ENCODE peak calls at places on chromosomes 11 and 22, in six cellular contexts. Z, Y, X, L, B and O are unnamed samples.

GRCh38 chr22:47631571-47632102 is 869.2 kb downstream of the TBC1D22A start:
- DNase-seq in Z (no peak), Y (no peak), X (no peak), L (no peak), B (no peak), O (no peak)

GRCh38 chr11:2577071-2578005 is 122.5 kb downstream of the KCNQ1OT1 start:
- DNase-seq in Z (no peak), Y (no peak), X (peak), L (no peak), B (peak), O (no peak)

GRCh38 chr22:27627901-27628300 is 173.7 kb downstream of the MN1 start:
- DNase-seq in Z (no peak), Y (no peak), X (no peak), L (no peak), B (no peak), O (no peak)

GRCh38 chr11:72217856-72218745 is 1.5 kb downstream of the FOLR2 start:
- DNase-seq in Z (no peak), Y (no peak), X (no peak), L (peak), B (no peak), O (no peak)

GRCh38 chr11:62573006-62573591 is 592 bp downstream of the EEF1G start:
- DNase-seq in Z (no peak), Y (no peak), X (no peak), L (peak), B (no peak), O (no peak)

GRCh38 chr11:114448749-114449484 is 9.7 kb downstream of the REXO2 start:
- DNase-seq in Z (no peak), Y (no peak), X (no peak), L (no peak), B (no peak), O (no peak)

GRCh38 chr11:122074022-122074421 is 42.0 kb downstream of the BLID start:
- DNase-seq in Z (no peak), Y (no peak), X (no peak), L (no peak), B (no peak), O (no peak)

GRCh38 chr11:131744847-131745246 is 374.4 kb downstream of the NTM start:
- DNase-seq in Z (no peak), Y (no peak), X (no peak), L (no peak), B (no peak), O (peak)

GRCh38 chr22:19942071-19942885 is 660 bp upstream of the TXNRD2 start:
- DNase-seq in Z (peak), Y (no peak), X (no peak), L (peak), B (peak), O (no peak)

GRCh38 chr11:128747728-128748148 is 53.9 kb downstream of the FLI1 start:
- DNase-seq in Z (no peak), Y (no peak), X (no peak), L (no peak), B (no peak), O (no peak)

GRCh38 chr11:986270-986951 is 50.1 kb downstream of the MUC6 start:
- DNase-seq in Z (no peak), Y (no peak), X (no peak), L (no peak), B (peak), O (no peak)

GRCh38 chr11:66639066-66639813 is 737 bp downstream of the RBM4 start:
- DNase-seq in Z (peak), Y (no peak), X (no peak), L (peak), B (no peak), O (no peak)

GRCh38 chr11:62552931-62553838 is 6.6 kb upstream of the AHNAK start:
- DNase-seq in Z (peak), Y (no peak), X (peak), L (peak), B (peak), O (peak)

GRCh38 chr11:47981667-47982404 is 1.5 kb downstream of the PTPRJ start:
- DNase-seq in Z (no peak), Y (no peak), X (no peak), L (no peak), B (peak), O (no peak)

GRCh38 chr11:72091292-72091691 is 10.6 kb downstream of the LRRC51 start:
- DNase-seq in Z (no peak), Y (no peak), X (peak), L (peak), B (peak), O (peak)

GRCh38 chr11:22273781-22274180 is 64.4 kb upstream of the SLC17A6 start:
- DNase-seq in Z (no peak), Y (no peak), X (no peak), L (no peak), B (no peak), O (no peak)

GRCh38 chr11:10451399-10452116 is 3.5 kb upstream of the AMPD3 start:
- DNase-seq in Z (no peak), Y (no peak), X (no peak), L (no peak), B (no peak), O (no peak)

GRCh38 chr22:30426395-30427353 is 1.1 kb downstream of the MTFP1 start:
- DNase-seq in Z (no peak), Y (no peak), X (peak), L (peak), B (peak), O (no peak)

GRCh38 chr11:66853242-66854229 is 3.3 kb upstream of the LRFN4 start:
- DNase-seq in Z (no peak), Y (no peak), X (no peak), L (no peak), B (peak), O (no peak)

GRCh38 chr22:32218470-32218869 is 13.6 kb upstream of the RFPL2 start:
- DNase-seq in Z (no peak), Y (no peak), X (no peak), L (no peak), B (no peak), O (no peak)

GRCh38 chr11:71372693-71373657 is 75.2 kb downstream of the DHCR7 start:
- DNase-seq in Z (peak), Y (no peak), X (no peak), L (peak), B (no peak), O (peak)

GRCh38 chr22:20551805-20552449 is 44.5 kb downstream of the MED15 start:
- DNase-seq in Z (no peak), Y (no peak), X (no peak), L (peak), B (no peak), O (no peak)

GRCh38 chr22:47337161-47337621 is 574.7 kb downstream of the TBC1D22A start:
- DNase-seq in Z (peak), Y (no peak), X (no peak), L (peak), B (no peak), O (peak)

GRCh38 chr22:43209523-43209890 is 22.6 kb upstream of the TTLL12 start:
- DNase-seq in Z (no peak), Y (no peak), X (no peak), L (no peak), B (no peak), O (no peak)